ENCODE peak calls at places on chromosomes 4 and X, in four cellular contexts. D is mammary epithelial cell, C is mesendoderm, R is fibroblast of lung. Q is an unnamed sample.

GRCh38 chr4:26088433-26088928 is 174.5 kb downstream of the SMIM20 start:
- DNase-seq in D (peak; percentile 74), R (peak; percentile 35), C (no peak), Q (peak; percentile 73)

GRCh38 chr4:83542225-83542624 is 6.3 kb downstream of the GPAT3 start:
- DNase-seq in D (no peak), R (no peak), C (no peak), Q (no peak)

GRCh38 chr4:154433543-154433942 is 58.1 kb downstream of the DCHS2 start:
- DNase-seq in R (no peak), C (no peak), D (no peak), Q (no peak)

GRCh38 chr4:87044511-87045369 is 109.9 kb downstream of the AFF1 start:
- DNase-seq in D (no peak), R (no peak), C (peak; percentile 74), Q (no peak)

GRCh38 chrX:107751127-107751526 is 24.5 kb downstream of the TSC22D3 start:
- DNase-seq in R (no peak), D (no peak), C (no peak), Q (no peak)

GRCh38 chrX:124228849-124229248 is 103.6 kb upstream of the TEX13D start:
- DNase-seq in D (no peak), C (peak; percentile 24), R (no peak), Q (no peak)

GRCh38 chr4:121726642-121727268 is 30.0 kb upstream of the ANXA5 start:
- DNase-seq in C (peak; percentile 85), D (peak; percentile 62), R (peak; percentile 82), Q (peak; percentile 29)

GRCh38 chrX:31181377-31182038 is 109.7 kb upstream of the FTHL17 start:
- DNase-seq in D (no peak), C (no peak), R (no peak), Q (no peak)

GRCh38 chr4:37872310-37872988 is 18.4 kb upstream of the TBC1D1 start:
- DNase-seq in C (no peak), R (no peak), D (no peak), Q (no peak)

GRCh38 chrX:132426695-132427281 is 62.0 kb downstream of the MBNL3 start:
- DNase-seq in D (peak; percentile 57), R (peak; percentile 85), C (no peak), Q (peak; percentile 72)

GRCh38 chr4:174865418-174865985 is 36.5 kb upstream of the GLRA3 start:
- DNase-seq in R (no peak), D (no peak), C (no peak), Q (no peak)

GRCh38 chr4:183100298-183100599 is 1.2 kb downstream of the WWC2 start:
- DNase-seq in D (no peak), R (no peak), C (no peak), Q (no peak)
- H3K4me3 ChIP-seq in D (peak overlapping the region; percentile 96), R (peak overlapping the region; percentile 89), C (peak overlapping the region; percentile 74), Q (peak overlapping the region; percentile 90)

GRCh38 chrX:64976673-64977040 is 407 bp upstream of the ZC4H2 start:
- DNase-seq in R (no peak), C (peak; percentile 60), D (no peak), Q (no peak)
- H3K4me3 ChIP-seq in R (peak overlapping the region; percentile 69), C (no peak overlapping the region), D (no peak overlapping the region), Q (peak overlapping the region; percentile 67)

GRCh38 chr4:8724436-8725070 is 132.0 kb downstream of the CPZ start:
- DNase-seq in R (no peak), D (no peak), C (no peak), Q (no peak)

GRCh38 chr4:8723222-8723980 is 130.8 kb downstream of the CPZ start:
- DNase-seq in D (no peak), C (no peak), R (no peak), Q (no peak)

GRCh38 chr4:8725845-8726244 is 133.3 kb downstream of the CPZ start:
- DNase-seq in C (no peak), D (no peak), R (no peak), Q (no peak)

GRCh38 chr4:8726344-8726851 is 133.8 kb downstream of the CPZ start:
- DNase-seq in R (no peak), C (peak; percentile 8), D (no peak), Q (no peak)

GRCh38 chr4:8725071-8725841 is 132.7 kb downstream of the CPZ start:
- DNase-seq in C (peak; percentile 9), D (no peak), R (no peak), Q (no peak)
- H3K4me3 ChIP-seq in C (no peak overlapping the region), D (no peak overlapping the region), R (no peak overlapping the region), Q (no peak overlapping the region)

DNA sequence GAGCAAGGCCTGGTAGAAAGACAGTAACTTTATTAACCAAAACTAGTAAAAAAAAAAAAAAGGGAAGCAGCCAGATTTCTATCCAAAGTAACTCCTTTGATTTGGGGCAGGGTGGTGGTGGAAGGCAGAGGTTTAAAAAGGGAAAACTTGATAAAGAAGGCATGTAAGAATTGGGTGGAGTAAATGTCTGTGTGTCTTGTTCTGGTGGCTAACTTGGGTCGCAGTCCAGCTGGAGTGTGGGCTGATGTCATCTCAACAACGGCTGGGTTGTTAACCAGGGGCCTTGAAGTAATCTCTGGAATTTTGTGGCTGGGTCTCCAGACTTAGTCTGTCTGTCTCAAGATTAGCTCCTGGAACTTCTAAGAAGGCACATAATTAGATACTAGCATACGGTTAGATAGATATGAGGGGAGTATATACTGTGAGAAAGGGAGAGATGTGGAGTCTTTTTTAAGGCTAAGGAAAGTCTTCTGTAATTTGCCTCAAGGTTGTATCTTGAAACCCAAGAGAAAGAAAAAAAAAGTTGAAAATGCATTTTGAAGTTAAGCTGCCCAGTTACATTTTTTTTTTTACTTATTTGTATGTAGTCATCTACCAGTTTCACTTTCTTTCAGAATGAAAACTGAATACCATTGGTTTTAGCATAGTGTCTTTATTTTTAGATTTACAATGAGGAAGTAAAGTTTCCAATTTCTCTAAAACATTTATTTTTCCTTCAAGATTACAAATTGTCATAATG is 48.3 kb downstream of the MTHFD2L start:
- DNase-seq in D (no peak), R (peak; percentile 42), C (peak; percentile 81), Q (peak; percentile 16)
- H3K4me3 ChIP-seq in D (no peak overlapping the region), R (no peak overlapping the region), C (no peak overlapping the region), Q (no peak overlapping the region)

GRCh38 chrX:12947545-12948235 is 27.2 kb upstream of the TMSB4X start:
- DNase-seq in R (no peak), D (no peak), C (no peak), Q (no peak)
- H3K4me3 ChIP-seq in R (no peak overlapping the region), D (no peak overlapping the region), C (no peak overlapping the region), Q (no peak overlapping the region)

GRCh38 chr4:70728096-70728495 is 6.3 kb downstream of the RUFY3 start:
- DNase-seq in D (no peak), C (no peak), R (peak; percentile 44), Q (no peak)
- H3K4me3 ChIP-seq in D (no peak overlapping the region), C (no peak overlapping the region), R (no peak overlapping the region), Q (no peak overlapping the region)